ENCODE peak calls at places on chromosome 4, in five cellular contexts. N is stomach, S is right atrium auricular region, X is aorta, F is cardiac muscle cell. Z is an unnamed sample.

GRCh38 chr4:8844976-8845690 is 26.5 kb downstream of the HMX1 start:
- DNase-seq in N (no peak), S (no peak), X (no peak), F (no peak), Z (no peak)

GRCh38 chr4:144611850-144612249 is 34.1 kb upstream of the HHIP start:
- DNase-seq in N (no peak), S (no peak), X (no peak), F (peak; percentile 46), Z (no peak)

GRCh38 chr4:42855779-42856178 is 36.7 kb upstream of the GRXCR1 start:
- DNase-seq in N (no peak), S (no peak), X (no peak), F (no peak), Z (no peak)

GRCh38 chr4:15040916-15041463 is 38.7 kb downstream of the CPEB2 start:
- DNase-seq in N (no peak), S (no peak), X (no peak), F (peak; percentile 72), Z (no peak)

GRCh38 chr4:153521995-153522799 is 56.0 kb downstream of the TMEM131L start:
- DNase-seq in N (no peak), S (no peak), X (no peak), F (no peak), Z (no peak)

GRCh38 chr4:94504545-94504944 is 52.8 kb downstream of the PDLIM5 start:
- DNase-seq in N (no peak), S (no peak), X (no peak), F (peak; percentile 33), Z (no peak)

GRCh38 chr4:14668296-14668695 is 334.0 kb upstream of the CPEB2 start:
- DNase-seq in N (no peak), S (no peak), X (no peak), F (no peak), Z (no peak)

GRCh38 chr4:84470204-84470785 is 28.8 kb downstream of the NKX6-1 start:
- DNase-seq in N (no peak), S (no peak), X (no peak), F (no peak), Z (no peak)

GRCh38 chr4:38625508-38625907 is 38.5 kb upstream of the KLF3 start:
- DNase-seq in N (no peak), S (no peak), X (no peak), F (no peak), Z (no peak)

GRCh38 chr4:177937051-177937450 is 494.8 kb upstream of the AGA start:
- DNase-seq in N (no peak), S (no peak), X (no peak), F (no peak), Z (no peak)

GRCh38 chr4:153488006-153488718 is 22.0 kb downstream of the TMEM131L start:
- DNase-seq in N (no peak), S (no peak), X (peak; percentile 52), F (peak; percentile 54), Z (no peak)

GRCh38 chr4:114040319-114041116 is 61.1 kb upstream of the ARSJ start:
- DNase-seq in N (no peak), S (no peak), X (no peak), F (peak; percentile 7), Z (no peak)

GRCh38 chr4:185201983-185202962 is 1.5 kb downstream of the CFAP97 start:
- DNase-seq in N (no peak), S (no peak), X (no peak), F (peak; percentile 68), Z (no peak)

DNA sequence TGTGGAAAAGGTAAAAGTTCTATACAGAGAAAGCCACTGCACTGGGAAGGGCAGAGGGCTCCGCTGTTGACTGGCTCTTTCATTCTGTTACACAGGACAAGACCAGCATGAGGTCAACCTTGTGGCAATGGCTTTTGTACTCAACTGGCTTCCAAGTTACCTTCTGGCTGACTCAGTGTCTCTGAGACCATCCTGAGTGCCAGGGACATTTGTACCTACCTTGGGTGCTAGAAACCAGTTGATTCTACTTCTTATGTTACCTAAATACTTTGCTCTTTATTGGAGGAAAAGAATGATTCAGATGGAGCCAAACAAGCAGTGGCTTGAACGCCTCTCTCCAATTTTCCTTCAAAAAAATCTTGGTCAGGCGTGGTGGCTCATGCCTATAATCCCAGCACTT is 123.2 kb downstream of the RBM47 start:
- DNase-seq in N (no peak), S (no peak), X (no peak), F (no peak), Z (no peak)
- H3K27ac ChIP-seq in N (peak overlapping the region; percentile 10), S (no peak overlapping the region), X (no peak overlapping the region), F (no peak overlapping the region), Z (no peak overlapping the region)

GRCh38 chr4:156782491-156782890 is 189.1 kb downstream of the PDGFC start:
- DNase-seq in N (no peak), S (no peak), X (no peak), F (no peak), Z (no peak)
- H3K4me1 ChIP-seq in N (no peaks in the 10 kb centered on the region), S (no peaks in the 10 kb centered on the region), X (peaks cover 5% of the 10 kb centered on the region), F (no peaks in the 10 kb centered on the region), Z (peaks cover 67% of the 10 kb centered on the region)

GRCh38 chr4:159177265-159178146 is 74.6 kb downstream of the RAPGEF2 start:
- DNase-seq in N (no peak), S (no peak), X (no peak), F (no peak), Z (no peak)

GRCh38 chr4:159175989-159176375 is 73.1 kb downstream of the RAPGEF2 start:
- DNase-seq in N (no peak), S (no peak), X (no peak), F (no peak), Z (no peak)

GRCh38 chr4:159175165-159175988 is 72.5 kb downstream of the RAPGEF2 start:
- DNase-seq in N (peak; percentile 53), S (peak; percentile 69), X (peak; percentile 63), F (peak; percentile 93), Z (peak; percentile 72)

GRCh38 chr4:159178147-159178541 is 75.3 kb downstream of the RAPGEF2 start:
- DNase-seq in N (no peak), S (no peak), X (no peak), F (peak; percentile 68), Z (no peak)

DNA sequence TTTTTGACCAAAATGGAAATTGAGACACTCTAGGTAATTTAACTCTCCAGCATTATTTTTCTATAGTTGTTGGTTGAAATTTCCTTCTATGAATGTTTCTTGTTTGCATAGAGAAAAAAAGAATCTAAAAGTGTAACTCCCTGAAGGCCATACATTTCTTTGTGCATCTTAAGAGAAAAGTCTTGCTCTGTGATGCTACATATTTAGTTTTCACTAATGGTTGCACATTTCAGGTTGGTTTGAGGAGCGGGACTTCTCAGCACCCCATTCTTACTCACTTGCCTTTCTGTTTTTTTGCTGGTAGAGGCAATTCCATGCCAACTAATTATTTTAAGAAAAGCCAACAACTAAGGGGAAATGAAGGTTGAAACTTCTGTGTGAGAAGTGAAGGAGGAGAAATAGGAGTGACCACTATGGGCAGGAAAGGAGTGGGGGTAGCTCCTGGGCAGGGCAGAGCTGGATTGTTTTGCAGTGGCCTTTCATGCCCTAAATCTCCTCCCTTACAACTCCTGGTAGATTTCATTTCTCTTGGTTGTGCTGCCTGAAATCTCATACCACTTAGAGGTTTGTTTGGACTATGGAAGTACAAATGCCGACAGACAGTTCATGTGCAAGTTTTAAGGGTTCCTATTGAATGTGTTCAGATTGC is 76.6 kb downstream of the RAPGEF2 start:
- DNase-seq in N (no peak), S (no peak), X (no peak), F (no peak), Z (no peak)
- H3K27ac ChIP-seq in N (peak overlapping the region; percentile 2), S (peak overlapping the region; percentile 62), X (no peak overlapping the region), F (peak overlapping the region; percentile 64), Z (no peak overlapping the region)

GRCh38 chr4:40550900-40551546 is 78.6 kb downstream of the RBM47 start:
- DNase-seq in N (peak; percentile 49), S (no peak), X (no peak), F (peak; percentile 69), Z (no peak)

GRCh38 chr4:40557741-40558140 is 71.9 kb downstream of the RBM47 start:
- DNase-seq in N (no peak), S (no peak), X (no peak), F (peak; percentile 61), Z (no peak)

GRCh38 chr4:40552536-40552935 is 77.1 kb downstream of the RBM47 start:
- DNase-seq in N (no peak), S (no peak), X (no peak), F (peak; percentile 33), Z (no peak)

GRCh38 chr4:40553995-40554394 is 75.7 kb downstream of the RBM47 start:
- DNase-seq in N (no peak), S (no peak), X (no peak), F (peak; percentile 10), Z (no peak)

DNA sequence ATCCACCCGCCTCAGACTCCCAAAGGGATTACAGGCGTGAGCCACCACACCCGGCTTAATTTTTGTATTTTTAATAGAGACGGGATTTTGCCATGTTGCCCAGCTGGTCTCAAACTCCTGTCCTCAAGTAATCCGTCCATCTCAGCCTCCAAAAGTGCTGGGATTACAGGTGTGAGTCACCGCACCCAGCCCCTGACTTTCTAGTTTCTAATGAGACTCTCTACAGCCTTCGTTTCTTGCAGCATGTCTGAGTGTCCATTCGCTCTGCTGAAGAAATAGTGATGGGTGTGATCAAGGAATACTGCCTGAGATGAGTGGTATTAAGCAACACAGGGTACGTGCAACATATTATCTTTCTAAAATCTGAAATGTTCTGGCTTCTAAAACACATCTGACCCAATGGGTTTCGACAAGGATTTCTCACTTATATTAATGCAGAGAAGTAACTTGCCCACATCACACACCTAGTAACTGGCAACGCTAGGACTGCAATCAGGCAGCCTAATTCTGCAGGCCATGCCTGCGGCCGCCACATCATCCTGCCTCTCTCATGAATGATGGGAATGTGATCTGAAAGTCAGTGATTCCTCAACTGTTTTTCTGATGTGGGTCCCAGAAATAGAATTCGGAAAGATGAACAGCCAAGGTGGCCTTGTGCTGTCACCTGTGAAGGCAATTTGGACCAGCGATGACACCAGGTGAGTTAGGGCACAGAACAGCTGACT is 74.3 kb downstream of the RBM47 start:
- DNase-seq in N (no peak), S (no peak), X (no peak), F (no peak), Z (no peak)
- H3K4me1 ChIP-seq in N (peaks cover 16% of the 10 kb centered on the region), S (no peaks in the 10 kb centered on the region), X (no peaks in the 10 kb centered on the region), F (no peaks in the 10 kb centered on the region), Z (peaks cover 15% of the 10 kb centered on the region)

GRCh38 chr4:77443941-77444340 is 161.7 kb upstream of the CXCL13 start:
- DNase-seq in N (no peak), S (no peak), X (no peak), F (peak; percentile 90), Z (no peak)

GRCh38 chr4:77446611-77447010 is 159.0 kb upstream of the CXCL13 start:
- DNase-seq in N (no peak), S (no peak), X (no peak), F (peak; percentile 22), Z (no peak)

GRCh38 chr4:77449162-77449561 is 156.5 kb upstream of the CXCL13 start:
- DNase-seq in N (no peak), S (no peak), X (no peak), F (peak; percentile 50), Z (no peak)

GRCh38 chr4:77449996-77450395 is 155.6 kb upstream of the CXCL13 start:
- DNase-seq in N (no peak), S (no peak), X (no peak), F (peak; percentile 54), Z (no peak)

GRCh38 chr4:77445846-77446245 is 159.8 kb upstream of the CXCL13 start:
- DNase-seq in N (no peak), S (no peak), X (no peak), F (no peak), Z (no peak)
- H3K27ac ChIP-seq in N (no peak overlapping the region), S (no peak overlapping the region), X (no peak overlapping the region), F (no peak overlapping the region), Z (no peak overlapping the region)

GRCh38 chr4:16227462-16227868 is 1.2 kb upstream of the TAPT1 start:
- DNase-seq in N (peak; percentile 40), S (peak; percentile 59), X (peak; percentile 68), F (peak; percentile 44), Z (no peak)
- H3K4me1 ChIP-seq in N (peaks cover 34% of the 10 kb centered on the region), S (no peaks in the 10 kb centered on the region), X (peaks cover 2% of the 10 kb centered on the region), F (peaks cover 21% of the 10 kb centered on the region), Z (peaks cover 3% of the 10 kb centered on the region)

Z was measured in RWPE2.